ENCODE peak calls at places on chromosomes 3 and 15, in nine cellular contexts. One of them, this sample, is unnamed.

GRCh38 chr3:113594066-113594465 is 61.7 kb downstream of the SIDT1 start:
- DNase-seq in WERI-Rb-1: no peak
- DNase-seq in GM06990: no peak
- DNase-seq in fibroblast of lung: no peak
- DNase-seq in colonic mucosa: no peak
- DNase-seq in bronchial epithelial cell: no peak
- DNase-seq in Panc1: no peak
- DNase-seq in RWPE2: no peak
- DNase-seq in AG04450: no peak
- DNase-seq in this sample: no peak

GRCh38 chr15:73994912-73995622 is 551 bp downstream of the PML start:
- DNase-seq in colonic mucosa: peak; percentile 52
- DNase-seq in Panc1: no peak
- DNase-seq in bronchial epithelial cell: no peak
- DNase-seq in RWPE2: no peak
- DNase-seq in AG04450: no peak
- DNase-seq in GM06990: no peak
- DNase-seq in WERI-Rb-1: no peak
- DNase-seq in fibroblast of lung: no peak
- DNase-seq in this sample: no peak

GRCh38 chr3:42556089-42556632 is 25.6 kb downstream of the SEC22C start:
- DNase-seq in Panc1: no peak
- DNase-seq in RWPE2: no peak
- DNase-seq in AG04450: no peak
- DNase-seq in WERI-Rb-1: peak; percentile 91
- DNase-seq in fibroblast of lung: no peak
- DNase-seq in colonic mucosa: no peak
- DNase-seq in GM06990: no peak
- DNase-seq in bronchial epithelial cell: no peak
- DNase-seq in this sample: no peak

GRCh38 chr15:63532307-63532744 is 27.9 kb downstream of the USP3 start:
- DNase-seq in AG04450: no peak
- DNase-seq in colonic mucosa: no peak
- DNase-seq in RWPE2: no peak
- DNase-seq in fibroblast of lung: peak; percentile 79
- DNase-seq in Panc1: no peak
- DNase-seq in bronchial epithelial cell: no peak
- DNase-seq in WERI-Rb-1: no peak
- DNase-seq in GM06990: no peak
- DNase-seq in this sample: no peak

GRCh38 chr3:156353535-156353934 is 201.4 kb downstream of the SSR3 start:
- DNase-seq in RWPE2: no peak
- DNase-seq in GM06990: no peak
- DNase-seq in AG04450: no peak
- DNase-seq in colonic mucosa: no peak
- DNase-seq in fibroblast of lung: no peak
- DNase-seq in Panc1: no peak
- DNase-seq in bronchial epithelial cell: no peak
- DNase-seq in WERI-Rb-1: no peak
- DNase-seq in this sample: no peak

GRCh38 chr3:111070772-111071256 is 802 bp upstream of the NECTIN3 start:
- DNase-seq in GM06990: peak; percentile 5
- DNase-seq in bronchial epithelial cell: peak; percentile 41
- DNase-seq in Panc1: no peak
- DNase-seq in RWPE2: peak; percentile 79
- DNase-seq in fibroblast of lung: no peak
- DNase-seq in colonic mucosa: no peak
- DNase-seq in AG04450: no peak
- DNase-seq in WERI-Rb-1: no peak
- DNase-seq in this sample: no peak

GRCh38 chr3:137761563-137762503 is 2.3 kb upstream of the SOX14 start:
- DNase-seq in WERI-Rb-1: no peak
- DNase-seq in GM06990: no peak
- DNase-seq in AG04450: no peak
- DNase-seq in colonic mucosa: no peak
- DNase-seq in RWPE2: no peak
- DNase-seq in Panc1: no peak
- DNase-seq in bronchial epithelial cell: no peak
- DNase-seq in fibroblast of lung: no peak
- DNase-seq in this sample: no peak

GRCh38 chr15:39191871-39192281 is 389.0 kb upstream of the THBS1 start:
- DNase-seq in RWPE2: no peak
- DNase-seq in fibroblast of lung: no peak
- DNase-seq in WERI-Rb-1: no peak
- DNase-seq in GM06990: no peak
- DNase-seq in AG04450: no peak
- DNase-seq in bronchial epithelial cell: peak; percentile 93
- DNase-seq in Panc1: no peak
- DNase-seq in colonic mucosa: no peak
- DNase-seq in this sample: no peak

GRCh38 chr3:87575538-87575937 is 299.2 kb upstream of the POU1F1 start:
- DNase-seq in colonic mucosa: peak; percentile 45
- DNase-seq in GM06990: no peak
- DNase-seq in fibroblast of lung: no peak
- DNase-seq in RWPE2: no peak
- DNase-seq in WERI-Rb-1: no peak
- DNase-seq in AG04450: no peak
- DNase-seq in bronchial epithelial cell: no peak
- DNase-seq in Panc1: no peak
- DNase-seq in this sample: no peak

GRCh38 chr15:36882487-36883108 is 217.8 kb downstream of the MEIS2 start:
- DNase-seq in colonic mucosa: no peak
- DNase-seq in bronchial epithelial cell: peak; percentile 7
- DNase-seq in AG04450: no peak
- DNase-seq in GM06990: no peak
- DNase-seq in Panc1: no peak
- DNase-seq in RWPE2: no peak
- DNase-seq in WERI-Rb-1: no peak
- DNase-seq in fibroblast of lung: no peak
- DNase-seq in this sample: no peak

GRCh38 chr3:37852097-37852496 is 9.6 kb upstream of the CTDSPL start:
- DNase-seq in fibroblast of lung: peak; percentile 45
- DNase-seq in WERI-Rb-1: no peak
- DNase-seq in Panc1: no peak
- DNase-seq in GM06990: no peak
- DNase-seq in colonic mucosa: no peak
- DNase-seq in AG04450: no peak
- DNase-seq in RWPE2: no peak
- DNase-seq in bronchial epithelial cell: peak; percentile 96
- DNase-seq in this sample: no peak

GRCh38 chr15:51982013-51982769 is 10.6 kb upstream of the LEO1 start:
- DNase-seq in fibroblast of lung: peak; percentile 88
- DNase-seq in Panc1: peak; percentile 85
- DNase-seq in bronchial epithelial cell: peak; percentile 82
- DNase-seq in WERI-Rb-1: no peak
- DNase-seq in GM06990: peak; percentile 83
- DNase-seq in colonic mucosa: peak; percentile 45
- DNase-seq in AG04450: peak; percentile 54
- DNase-seq in RWPE2: no peak
- DNase-seq in this sample: no peak

GRCh38 chr3:43327184-43327950 is 41.0 kb downstream of the SNRK start:
- DNase-seq in AG04450: no peak
- DNase-seq in GM06990: peak; percentile 9
- DNase-seq in bronchial epithelial cell: no peak
- DNase-seq in WERI-Rb-1: no peak
- DNase-seq in RWPE2: no peak
- DNase-seq in fibroblast of lung: peak; percentile 69
- DNase-seq in colonic mucosa: no peak
- DNase-seq in Panc1: no peak
- DNase-seq in this sample: no peak

GRCh38 chr15:89361451-89362202 is 27.0 kb upstream of the POLG start:
- DNase-seq in fibroblast of lung: peak; percentile 64
- DNase-seq in bronchial epithelial cell: peak; percentile 26
- DNase-seq in Panc1: no peak
- DNase-seq in WERI-Rb-1: peak; percentile 76
- DNase-seq in AG04450: peak; percentile 11
- DNase-seq in RWPE2: no peak
- DNase-seq in GM06990: no peak
- DNase-seq in colonic mucosa: peak; percentile 53
- DNase-seq in this sample: no peak

GRCh38 chr15:80567721-80568157 is 127.4 kb upstream of the ABHD17C start:
- DNase-seq in colonic mucosa: peak; percentile 71
- DNase-seq in AG04450: peak; percentile 73
- DNase-seq in Panc1: peak; percentile 47
- DNase-seq in fibroblast of lung: peak; percentile 87
- DNase-seq in WERI-Rb-1: peak; percentile 66
- DNase-seq in RWPE2: no peak
- DNase-seq in GM06990: no peak
- DNase-seq in bronchial epithelial cell: peak; percentile 82
- DNase-seq in this sample: peak; percentile 52

GRCh38 chr15:93167291-93167690 is 78.3 kb upstream of the RGMA start:
- DNase-seq in bronchial epithelial cell: no peak
- DNase-seq in GM06990: no peak
- DNase-seq in colonic mucosa: no peak
- DNase-seq in Panc1: no peak
- DNase-seq in WERI-Rb-1: no peak
- DNase-seq in fibroblast of lung: no peak
- DNase-seq in RWPE2: no peak
- DNase-seq in AG04450: no peak
- DNase-seq in this sample: no peak

GRCh38 chr15:78257681-78258080 is 6.7 kb upstream of the DNAJA4 start:
- DNase-seq in fibroblast of lung: no peak
- DNase-seq in bronchial epithelial cell: no peak
- DNase-seq in WERI-Rb-1: no peak
- DNase-seq in colonic mucosa: no peak
- DNase-seq in Panc1: no peak
- DNase-seq in GM06990: no peak
- DNase-seq in RWPE2: no peak
- DNase-seq in AG04450: no peak
- DNase-seq in this sample: no peak

GRCh38 chr15:45703670-45704328 is 69.0 kb downstream of the SQOR start:
- DNase-seq in bronchial epithelial cell: no peak
- DNase-seq in GM06990: no peak
- DNase-seq in WERI-Rb-1: no peak
- DNase-seq in RWPE2: no peak
- DNase-seq in colonic mucosa: no peak
- DNase-seq in AG04450: no peak
- DNase-seq in Panc1: no peak
- DNase-seq in fibroblast of lung: no peak
- DNase-seq in this sample: no peak
- TF ChIP-seq CTCF in bronchial epithelial cell: peak; percentile 28
- TF ChIP-seq CTCF in GM06990: no peak
- TF ChIP-seq CTCF in WERI-Rb-1: peak; percentile 21
- TF ChIP-seq CTCF in RWPE2: no peak
- TF ChIP-seq CTCF in colonic mucosa: peak; percentile 16
- TF ChIP-seq CTCF in AG04450: peak; percentile 26
- TF ChIP-seq CTCF in Panc1: no peak
- TF ChIP-seq CTCF in fibroblast of lung: no peak
- TF ChIP-seq CTCF in this sample: no peak

DNA sequence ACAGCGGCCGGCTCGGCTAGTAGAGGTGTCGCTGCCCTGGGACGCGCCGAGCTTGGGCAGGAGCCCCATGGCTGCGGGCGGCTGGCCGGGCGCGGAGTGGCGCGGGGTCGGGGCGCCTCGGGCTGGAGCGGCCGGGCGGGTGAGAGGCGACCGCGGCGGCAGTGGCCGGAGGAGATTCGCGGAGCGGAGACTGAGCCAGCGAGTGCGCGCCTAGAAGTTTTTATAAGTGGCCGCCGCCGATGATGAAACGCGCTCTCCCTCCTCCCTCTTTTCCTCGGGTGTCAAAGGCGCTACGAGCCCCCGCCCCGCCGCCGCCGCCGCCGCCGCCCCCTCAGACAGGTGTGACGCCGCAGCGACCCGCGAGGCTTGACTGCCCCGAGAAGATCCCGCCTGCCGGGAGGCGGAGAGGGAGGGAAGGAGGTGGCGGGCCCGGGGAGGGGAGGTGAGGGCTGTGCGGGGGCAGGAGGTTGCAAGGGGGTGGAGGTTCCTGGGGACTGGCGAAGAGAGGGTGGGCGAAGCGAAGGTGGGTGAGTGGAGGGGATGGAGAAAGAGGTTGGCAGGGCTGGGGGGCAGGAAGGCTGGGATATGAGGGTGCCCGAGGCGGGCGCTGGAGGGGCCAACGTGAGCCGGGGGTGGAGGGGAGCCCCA is at the start of gene SLCO2A1:
- DNase-seq in Panc1: no peak
- DNase-seq in RWPE2: no peak
- DNase-seq in WERI-Rb-1: peak; percentile 53
- DNase-seq in fibroblast of lung: peak; percentile 34
- DNase-seq in GM06990: no peak
- DNase-seq in AG04450: no peak
- DNase-seq in bronchial epithelial cell: no peak
- DNase-seq in colonic mucosa: peak; percentile 40
- DNase-seq in this sample: no peak
- H3K4me3 ChIP-seq in Panc1: peak within 1 kb of the TSS; percentile 52
- H3K4me3 ChIP-seq in RWPE2: peak within 1 kb of the TSS; percentile 70
- H3K4me3 ChIP-seq in WERI-Rb-1: peak within 1 kb of the TSS; percentile 57
- H3K4me3 ChIP-seq in fibroblast of lung: peak within 1 kb of the TSS; percentile 43
- H3K4me3 ChIP-seq in GM06990: no peak within 1 kb of the TSS
- H3K4me3 ChIP-seq in AG04450: peak within 1 kb of the TSS; percentile 63
- H3K4me3 ChIP-seq in bronchial epithelial cell: peak within 1 kb of the TSS; percentile 45
- H3K4me3 ChIP-seq in colonic mucosa: peak within 1 kb of the TSS; percentile 53
- H3K4me3 ChIP-seq in this sample: peak within 1 kb of the TSS; percentile 56

DNA sequence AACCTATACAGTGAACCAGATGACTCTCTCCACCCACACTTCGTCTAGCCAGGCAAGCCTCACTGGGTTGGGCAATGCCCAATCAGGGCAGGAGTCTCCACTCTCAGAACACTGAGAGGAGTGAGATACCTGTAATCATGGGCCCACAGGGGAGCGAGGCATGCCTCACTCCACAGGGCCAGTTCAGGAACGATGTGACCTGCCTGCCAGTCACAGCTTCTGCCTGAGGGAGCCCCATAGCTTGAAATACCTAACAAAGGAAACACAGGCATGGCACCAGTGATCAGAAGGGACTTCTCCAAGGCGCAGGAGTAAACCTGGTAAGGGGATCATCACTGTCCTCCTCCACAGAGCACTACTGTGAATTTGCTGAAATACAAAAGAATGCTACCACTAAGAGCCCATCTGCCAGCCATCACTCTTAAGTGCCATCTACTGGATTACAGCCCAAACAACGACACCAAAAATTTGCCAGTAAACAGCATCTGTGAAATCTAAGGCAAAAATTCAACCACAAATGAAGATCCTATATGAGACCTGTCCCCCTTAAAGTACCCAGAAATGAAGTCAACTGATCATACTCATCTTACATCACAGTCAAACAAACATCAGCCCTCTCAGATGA is 689.9 kb upstream of the SEMA6D start:
- DNase-seq in colonic mucosa: no peak
- DNase-seq in RWPE2: no peak
- DNase-seq in bronchial epithelial cell: peak; percentile 1
- DNase-seq in AG04450: no peak
- DNase-seq in GM06990: no peak
- DNase-seq in WERI-Rb-1: peak; percentile 9
- DNase-seq in fibroblast of lung: no peak
- DNase-seq in Panc1: no peak
- DNase-seq in this sample: no peak
- TF ChIP-seq CTCF in colonic mucosa: no peak
- TF ChIP-seq CTCF in RWPE2: peak; percentile 28
- TF ChIP-seq CTCF in bronchial epithelial cell: no peak
- TF ChIP-seq CTCF in AG04450: no peak
- TF ChIP-seq CTCF in GM06990: peak; percentile 26
- TF ChIP-seq CTCF in WERI-Rb-1: peak; percentile 32
- TF ChIP-seq CTCF in fibroblast of lung: no peak
- TF ChIP-seq CTCF in Panc1: no peak
- TF ChIP-seq CTCF in this sample: no peak

DNA sequence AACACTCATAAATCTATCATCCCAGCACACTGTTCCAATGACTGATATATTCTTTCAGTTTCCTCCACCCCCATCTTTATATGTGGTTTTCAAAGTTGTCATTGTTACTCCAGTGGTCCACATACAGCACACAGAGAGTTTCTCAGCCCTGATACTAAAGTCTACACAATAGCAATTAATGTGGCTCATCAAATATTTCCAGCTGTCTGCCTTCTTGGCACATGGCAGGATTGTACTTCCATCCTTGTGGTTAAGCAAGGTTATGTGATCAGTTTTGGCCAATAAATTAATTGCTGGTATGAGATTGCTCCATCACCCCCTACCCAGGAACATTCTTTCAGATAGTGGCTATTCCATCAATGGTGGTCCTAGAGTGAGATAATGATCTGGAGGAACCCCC is 221.8 kb downstream of the PDCD6IP start:
- DNase-seq in GM06990: no peak
- DNase-seq in RWPE2: no peak
- DNase-seq in Panc1: no peak
- DNase-seq in fibroblast of lung: no peak
- DNase-seq in AG04450: no peak
- DNase-seq in WERI-Rb-1: no peak
- DNase-seq in colonic mucosa: no peak
- DNase-seq in bronchial epithelial cell: no peak
- DNase-seq in this sample: no peak
- H3K4me3 ChIP-seq in GM06990: no peak overlapping the region
- H3K4me3 ChIP-seq in RWPE2: no peak overlapping the region
- H3K4me3 ChIP-seq in Panc1: no peak overlapping the region
- H3K4me3 ChIP-seq in fibroblast of lung: no peak overlapping the region
- H3K4me3 ChIP-seq in AG04450: no peak overlapping the region
- H3K4me3 ChIP-seq in WERI-Rb-1: no peak overlapping the region
- H3K4me3 ChIP-seq in colonic mucosa: no peak overlapping the region
- H3K4me3 ChIP-seq in bronchial epithelial cell: no peak overlapping the region
- H3K4me3 ChIP-seq in this sample: no peak overlapping the region